ENCODE peak calls at places on chromosomes 3 and 15, in nine cellular contexts. P is NCI-H345; Q is HT1080; T is stimulated activated CD8-positive, alpha-beta memory T cell treated with anti-CD3 and anti-CD28 coated beads, Interleukin-15, amount 100 ng/mL, for 1 hour; M is Panc1; R is stimulated activated CD4-positive, alpha-beta T cell treated with anti-CD3 and anti-CD28 coated beads, Interleukin-1b, Interleukin-23, amount 100 ng/mL, for 48 hours; A is T-cell; J is left cardiac atrium; V is upper lobe of right lung. K is an unnamed sample.

GRCh38 chr3:51343918-51344687 is 41.0 kb upstream of the MANF start:
- DNase-seq in P (no peak), Q (peak), T (no peak), M (no peak), R (no peak), A (no peak), J (no peak), V (no peak), K (no peak)

GRCh38 chr3:31370681-31371080 is 162.0 kb upstream of the STT3B start:
- DNase-seq in P (no peak), Q (no peak), T (no peak), M (no peak), R (no peak), A (no peak), J (no peak), V (no peak), K (no peak)

GRCh38 chr3:177679568-177680441 is 482.5 kb upstream of the TBL1XR1 start:
- DNase-seq in P (no peak), Q (peak), T (no peak), M (no peak), R (peak), A (no peak), J (peak), V (no peak), K (no peak)

GRCh38 chr15:79078003-79078402 is 12.6 kb downstream of the RASGRF1 start:
- DNase-seq in P (no peak), Q (no peak), T (no peak), M (no peak), R (no peak), A (no peak), J (no peak), V (peak), K (no peak)

GRCh38 chr3:31014317-31015040 is 120.0 kb upstream of the GADL1 start:
- DNase-seq in P (no peak), Q (peak), T (no peak), M (no peak), R (peak), A (no peak), J (no peak), V (no peak), K (no peak)

GRCh38 chr3:24640330-24640877 is 145.8 kb upstream of the THRB start:
- DNase-seq in P (no peak), Q (peak), T (no peak), M (no peak), R (no peak), A (no peak), J (no peak), V (no peak), K (peak)

GRCh38 chr3:112653881-112654300 is 12.9 kb upstream of the CCDC80 start:
- DNase-seq in P (no peak), Q (peak), T (no peak), M (no peak), R (no peak), A (no peak), J (peak), V (no peak), K (no peak)

GRCh38 chr3:151430821-151431484 is 29.9 kb downstream of the IGSF10 start:
- DNase-seq in P (no peak), Q (no peak), T (no peak), M (no peak), R (no peak), A (no peak), J (no peak), V (no peak), K (no peak)

GRCh38 chr15:74892313-74892712 is 2.5 kb downstream of the MPI start:
- DNase-seq in P (no peak), Q (no peak), T (no peak), M (no peak), R (no peak), A (no peak), J (peak), V (no peak), K (no peak)

GRCh38 chr15:49191892-49192291 is 21.8 kb downstream of the GALK2 start:
- DNase-seq in P (no peak), Q (no peak), T (no peak), M (no peak), R (no peak), A (no peak), J (no peak), V (no peak), K (no peak)

GRCh38 chr3:187112934-187113793 is 26.1 kb downstream of the RPL39L start:
- DNase-seq in P (no peak), Q (peak), T (no peak), M (peak), R (no peak), A (no peak), J (no peak), V (no peak), K (peak)